ENCODE peak calls at places on chromosomes 2 and 18, in eight cellular contexts. I is GM12892, K is breast epithelium, P is HCT116, E is endothelial cell of umbilical vein, L is GM23338, O is stomach, T is upper lobe of left lung. W is an unnamed sample.

GRCh38 chr2:230765611-230766300 is 53.1 kb downstream of the CAB39 start:
- DNase-seq in L (peak; percentile 35), E (peak; percentile 91), I (no peak), K (no peak), P (no peak), O (no peak), T (no peak), W (no peak)

GRCh38 chr2:228875152-228875875 is 395.8 kb downstream of the PID1 start:
- DNase-seq in L (no peak), E (no peak), I (no peak), O (no peak), T (no peak), P (no peak), K (no peak), W (no peak)

GRCh38 chr2:7788736-7789135 is 871.5 kb downstream of the RNF144A start:
- DNase-seq in L (no peak), T (no peak), P (no peak), O (no peak), K (no peak), E (no peak), I (no peak), W (no peak)

GRCh38 chr2:45585267-45585861 is 25.7 kb downstream of the SRBD1 start:
- DNase-seq in P (peak; percentile 26), K (no peak), E (peak; percentile 74), I (no peak), O (no peak), T (no peak), L (peak; percentile 48), W (no peak)

GRCh38 chr2:85400951-85401805 is 9.0 kb downstream of the CAPG start:
- DNase-seq in P (no peak), O (no peak), K (no peak), E (no peak), I (no peak), T (peak; percentile 51), L (no peak), W (no peak)

GRCh38 chr18:13217971-13218375 is 587 bp upstream of the LDLRAD4 start:
- DNase-seq in I (no peak), T (peak; percentile 91), L (peak; percentile 48), O (no peak), E (peak; percentile 15), P (no peak), K (no peak), W (no peak)

GRCh38 chr2:55109219-55109891 is 59.1 kb upstream of the RTN4 start:
- DNase-seq in E (peak; percentile 89), T (no peak), P (no peak), I (no peak), L (no peak), O (no peak), K (no peak), W (no peak)

GRCh38 chr2:229003256-229003655 is 267.8 kb downstream of the PID1 start:
- DNase-seq in I (no peak), L (no peak), K (no peak), E (no peak), T (no peak), O (no peak), P (no peak), W (no peak)

DNA sequence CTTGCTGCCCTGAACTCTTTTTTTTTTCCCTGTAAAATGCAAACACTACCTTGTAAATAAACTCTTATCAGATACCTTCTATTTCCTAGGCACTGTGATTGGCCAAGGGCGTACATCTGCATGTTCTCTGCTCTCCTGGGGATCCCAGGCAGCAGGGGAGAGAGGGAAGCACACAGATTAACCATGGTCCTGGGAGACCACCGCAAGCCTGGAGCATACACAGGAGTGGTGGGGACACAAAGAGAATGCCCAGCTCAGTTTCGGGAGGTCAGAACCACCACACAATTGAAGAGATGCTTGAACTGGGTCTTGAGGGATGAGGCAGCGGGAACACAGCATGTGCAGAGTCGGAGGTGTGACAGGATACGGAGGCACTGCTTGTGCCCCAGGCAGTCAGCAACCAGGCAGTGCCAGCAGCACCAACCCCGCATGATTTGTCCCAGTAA is 2.1 kb downstream of the GREB1 start:
- DNase-seq in K (no peak), T (no peak), O (no peak), E (no peak), P (no peak), I (no peak), L (no peak), W (no peak)
- TF ChIP-seq POLR2AphosphoS5 in K (no peak), T (no peak), O (no peak), E (no peak), P (no peak), I (no peak), L (no peak), W (no peak)

GRCh38 chr2:11771971-11772615 is 25.7 kb downstream of the LPIN1 start:
- DNase-seq in K (no peak), I (no peak), P (no peak), L (no peak), E (no peak), O (no peak), T (no peak), W (no peak)
- TF ChIP-seq POLR2AphosphoS5 in K (no peak), I (no peak), P (no peak), L (no peak), E (no peak), O (no peak), T (no peak), W (no peak)

GRCh38 chr2:105697781-105698449 is 46.8 kb upstream of the NCK2 start:
- DNase-seq in O (no peak), T (no peak), L (no peak), K (no peak), P (no peak), I (no peak), E (no peak), W (peak; percentile 64)
- TF ChIP-seq POLR2AphosphoS5 in O (no peak), T (no peak), L (no peak), K (no peak), P (no peak), I (no peak), E (no peak), W (no peak)

GRCh38 chr2:239121600-239122012 is 273.7 kb downstream of the TWIST2 start:
- DNase-seq in O (no peak), K (no peak), L (no peak), I (no peak), T (peak; percentile 72), P (no peak), E (no peak), W (no peak)

GRCh38 chr2:239119346-239120126 is 271.7 kb downstream of the TWIST2 start:
- DNase-seq in I (no peak), E (no peak), O (no peak), P (no peak), L (no peak), T (peak; percentile 55), K (no peak), W (no peak)

GRCh38 chr2:239124152-239124899 is 276.4 kb downstream of the TWIST2 start:
- DNase-seq in I (no peak), O (no peak), K (no peak), L (no peak), E (no peak), T (peak; percentile 54), P (no peak), W (no peak)

GRCh38 chr2:239120664-239121063 is 272.8 kb downstream of the TWIST2 start:
- DNase-seq in E (no peak), O (no peak), T (no peak), I (no peak), K (no peak), L (no peak), P (no peak), W (no peak)

DNA sequence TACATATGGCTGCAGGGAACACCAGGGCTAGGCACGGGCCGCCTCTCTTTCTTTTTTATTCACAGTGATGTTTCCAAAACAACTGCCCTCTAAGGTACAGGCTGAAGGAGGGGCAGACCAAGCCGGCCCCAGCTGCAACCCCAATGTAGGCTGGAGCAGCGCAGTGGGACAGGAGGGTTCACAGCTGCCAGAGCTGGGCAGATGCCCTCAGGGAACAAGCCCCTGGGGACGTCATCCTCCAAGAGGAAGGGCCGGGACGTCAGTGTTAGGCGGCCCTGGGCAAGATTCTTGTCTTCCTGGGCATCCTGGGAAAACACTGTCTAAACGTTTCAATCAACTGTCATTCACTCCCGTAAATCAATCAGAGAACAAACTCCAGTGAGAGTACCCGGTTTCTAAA is 274.8 kb downstream of the TWIST2 start:
- DNase-seq in E (no peak), T (no peak), P (no peak), L (no peak), I (no peak), K (no peak), O (no peak), W (no peak)
- TF ChIP-seq POLR2AphosphoS5 in E (no peak), T (no peak), P (no peak), L (no peak), I (no peak), K (no peak), O (no peak), W (no peak)

W was measured in esophagus muscularis mucosa.